ENCODE peak calls at places on chromosome 19, in nine cellular contexts. One of them, this sample, is unnamed.

GRCh38 chr19:37902668-37903067 is 3.7 kb downstream of the WDR87 start:
- DNase-seq in neuronal stem cell: peak; percentile 78
- DNase-seq in PC-3: peak; percentile 88
- DNase-seq in PC-9: peak; percentile 61
- DNase-seq in trophoblast cell: peak; percentile 84
- DNase-seq in mammary epithelial cell: peak; percentile 66
- DNase-seq in H1: peak; percentile 73
- DNase-seq in GM23338: peak; percentile 97
- DNase-seq in GM23248: peak; percentile 87
- DNase-seq in this sample: peak; percentile 54

GRCh38 chr19:18219911-18220631 is 6.2 kb downstream of the PDE4C start:
- DNase-seq in neuronal stem cell: no peak
- DNase-seq in PC-3: no peak
- DNase-seq in PC-9: no peak
- DNase-seq in trophoblast cell: no peak
- DNase-seq in mammary epithelial cell: no peak
- DNase-seq in H1: no peak
- DNase-seq in GM23338: no peak
- DNase-seq in GM23248: no peak
- DNase-seq in this sample: no peak

GRCh38 chr19:51460164-51460992 is 2.1 kb upstream of the SIGLEC8 start:
- DNase-seq in neuronal stem cell: no peak
- DNase-seq in PC-3: peak; percentile 20
- DNase-seq in PC-9: no peak
- DNase-seq in trophoblast cell: no peak
- DNase-seq in mammary epithelial cell: no peak
- DNase-seq in H1: no peak
- DNase-seq in GM23338: peak; percentile 77
- DNase-seq in GM23248: peak; percentile 29
- DNase-seq in this sample: no peak

GRCh38 chr19:11881151-11881800 is 6.3 kb upstream of the ZNF69 start:
- DNase-seq in neuronal stem cell: peak; percentile 62
- DNase-seq in PC-3: peak; percentile 56
- DNase-seq in PC-9: no peak
- DNase-seq in trophoblast cell: peak; percentile 60
- DNase-seq in mammary epithelial cell: peak; percentile 48
- DNase-seq in H1: peak; percentile 47
- DNase-seq in GM23338: peak; percentile 89
- DNase-seq in GM23248: peak; percentile 70
- DNase-seq in this sample: peak; percentile 62

GRCh38 chr19:12543855-12544254 is 7.4 kb downstream of the ZNF564 start:
- DNase-seq in neuronal stem cell: no peak
- DNase-seq in PC-3: no peak
- DNase-seq in PC-9: no peak
- DNase-seq in trophoblast cell: peak; percentile 41
- DNase-seq in mammary epithelial cell: peak; percentile 47
- DNase-seq in H1: no peak
- DNase-seq in GM23338: no peak
- DNase-seq in GM23248: peak; percentile 57
- DNase-seq in this sample: no peak

GRCh38 chr19:14544977-14545715 is 15.8 kb downstream of the TECR start:
- DNase-seq in neuronal stem cell: no peak
- DNase-seq in PC-3: no peak
- DNase-seq in PC-9: no peak
- DNase-seq in trophoblast cell: no peak
- DNase-seq in mammary epithelial cell: no peak
- DNase-seq in H1: no peak
- DNase-seq in GM23338: no peak
- DNase-seq in GM23248: no peak
- DNase-seq in this sample: no peak

GRCh38 chr19:18292810-18293641 is 11.6 kb upstream of the JUND start:
- DNase-seq in neuronal stem cell: peak; percentile 82
- DNase-seq in PC-3: peak; percentile 8
- DNase-seq in PC-9: peak; percentile 67
- DNase-seq in trophoblast cell: peak; percentile 99
- DNase-seq in mammary epithelial cell: no peak
- DNase-seq in H1: peak; percentile 79
- DNase-seq in GM23338: peak; percentile 97
- DNase-seq in GM23248: peak; percentile 69
- DNase-seq in this sample: peak; percentile 77

GRCh38 chr19:34888091-34888490 is 38.6 kb upstream of the ZNF30 start:
- DNase-seq in neuronal stem cell: no peak
- DNase-seq in PC-3: no peak
- DNase-seq in PC-9: no peak
- DNase-seq in trophoblast cell: no peak
- DNase-seq in mammary epithelial cell: no peak
- DNase-seq in H1: no peak
- DNase-seq in GM23338: peak; percentile 26
- DNase-seq in GM23248: no peak
- DNase-seq in this sample: no peak

GRCh38 chr19:17550076-17550667 is 5.3 kb upstream of the COLGALT1 start:
- DNase-seq in neuronal stem cell: no peak
- DNase-seq in PC-3: no peak
- DNase-seq in PC-9: no peak
- DNase-seq in trophoblast cell: no peak
- DNase-seq in mammary epithelial cell: no peak
- DNase-seq in H1: no peak
- DNase-seq in GM23338: no peak
- DNase-seq in GM23248: no peak
- DNase-seq in this sample: no peak

GRCh38 chr19:30662211-30662861 is 290.2 kb downstream of the ZNF536 start:
- DNase-seq in neuronal stem cell: no peak
- DNase-seq in PC-3: no peak
- DNase-seq in PC-9: no peak
- DNase-seq in trophoblast cell: no peak
- DNase-seq in mammary epithelial cell: peak; percentile 41
- DNase-seq in H1: no peak
- DNase-seq in GM23338: no peak
- DNase-seq in GM23248: peak; percentile 62
- DNase-seq in this sample: peak; percentile 57

GRCh38 chr19:48391100-48392005 is at the start of gene KDELR1:
- DNase-seq in neuronal stem cell: peak; percentile 74
- DNase-seq in PC-3: peak; percentile 64
- DNase-seq in PC-9: no peak
- DNase-seq in trophoblast cell: peak; percentile 66
- DNase-seq in mammary epithelial cell: peak; percentile 58
- DNase-seq in H1: no peak
- DNase-seq in GM23338: peak; percentile 76
- DNase-seq in GM23248: peak; percentile 88
- DNase-seq in this sample: peak; percentile 73

GRCh38 chr19:29708553-29709439 is 6.3 kb downstream of the C19orf12 start:
- DNase-seq in neuronal stem cell: no peak
- DNase-seq in PC-3: no peak
- DNase-seq in PC-9: no peak
- DNase-seq in trophoblast cell: no peak
- DNase-seq in mammary epithelial cell: no peak
- DNase-seq in H1: no peak
- DNase-seq in GM23338: no peak
- DNase-seq in GM23248: no peak
- DNase-seq in this sample: no peak

GRCh38 chr19:7460562-7460966 is 28.3 kb downstream of the PEX11G start:
- DNase-seq in neuronal stem cell: no peak
- DNase-seq in PC-3: no peak
- DNase-seq in PC-9: peak; percentile 99
- DNase-seq in trophoblast cell: peak; percentile 51
- DNase-seq in mammary epithelial cell: no peak
- DNase-seq in H1: no peak
- DNase-seq in GM23338: no peak
- DNase-seq in GM23248: no peak
- DNase-seq in this sample: peak; percentile 94

GRCh38 chr19:5628919-5629481 is 6.1 kb downstream of the SAFB start:
- DNase-seq in neuronal stem cell: no peak
- DNase-seq in PC-3: no peak
- DNase-seq in PC-9: no peak
- DNase-seq in trophoblast cell: no peak
- DNase-seq in mammary epithelial cell: no peak
- DNase-seq in H1: no peak
- DNase-seq in GM23338: no peak
- DNase-seq in GM23248: no peak
- DNase-seq in this sample: no peak

GRCh38 chr19:40362160-40362559 is 13.7 kb downstream of the PLD3 start:
- DNase-seq in neuronal stem cell: no peak
- DNase-seq in PC-3: no peak
- DNase-seq in PC-9: no peak
- DNase-seq in trophoblast cell: no peak
- DNase-seq in mammary epithelial cell: no peak
- DNase-seq in H1: no peak
- DNase-seq in GM23338: no peak
- DNase-seq in GM23248: no peak
- DNase-seq in this sample: no peak

GRCh38 chr19:32691952-32692726 is 518 bp downstream of the NUDT19 start:
- DNase-seq in neuronal stem cell: peak; percentile 36
- DNase-seq in PC-3: peak; percentile 49
- DNase-seq in PC-9: peak; percentile 48
- DNase-seq in trophoblast cell: peak; percentile 29
- DNase-seq in mammary epithelial cell: peak; percentile 73
- DNase-seq in H1: no peak
- DNase-seq in GM23338: peak; percentile 65
- DNase-seq in GM23248: peak; percentile 86
- DNase-seq in this sample: peak; percentile 72

GRCh38 chr19:35013820-35014754 is 14.0 kb downstream of the GRAMD1A start:
- DNase-seq in neuronal stem cell: no peak
- DNase-seq in PC-3: no peak
- DNase-seq in PC-9: no peak
- DNase-seq in trophoblast cell: no peak
- DNase-seq in mammary epithelial cell: no peak
- DNase-seq in H1: no peak
- DNase-seq in GM23338: no peak
- DNase-seq in GM23248: no peak
- DNase-seq in this sample: no peak

GRCh38 chr19:6423499-6424189 is 967 bp downstream of the KHSRP start:
- DNase-seq in neuronal stem cell: no peak
- DNase-seq in PC-3: peak; percentile 50
- DNase-seq in PC-9: no peak
- DNase-seq in trophoblast cell: peak; percentile 56
- DNase-seq in mammary epithelial cell: peak; percentile 43
- DNase-seq in H1: no peak
- DNase-seq in GM23338: peak; percentile 74
- DNase-seq in GM23248: peak; percentile 81
- DNase-seq in this sample: peak; percentile 37

DNA sequence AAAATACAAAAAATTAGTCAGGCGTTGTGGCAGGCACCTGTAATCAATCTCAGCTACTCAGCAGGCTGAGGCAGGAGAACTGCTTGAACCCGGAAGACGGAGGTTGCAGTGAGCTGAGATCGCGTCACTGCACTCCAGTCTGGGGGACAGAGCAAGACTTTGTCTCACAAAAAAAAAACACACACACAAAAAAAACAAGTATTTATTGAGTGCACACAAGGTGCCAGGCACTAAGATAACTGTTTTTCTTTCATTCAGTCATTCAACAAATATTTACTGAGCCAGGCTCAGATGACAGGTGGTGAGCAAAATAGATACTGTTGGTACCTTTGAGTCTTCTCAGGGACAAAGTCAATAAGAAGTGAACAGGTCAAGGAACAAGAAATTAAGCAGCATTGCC is 6.3 kb downstream of the CIB3 start:
- DNase-seq in neuronal stem cell: no peak
- DNase-seq in PC-3: peak; percentile 59
- DNase-seq in PC-9: peak; percentile 34
- DNase-seq in trophoblast cell: no peak
- DNase-seq in mammary epithelial cell: no peak
- DNase-seq in H1: no peak
- DNase-seq in GM23338: no peak
- DNase-seq in GM23248: no peak
- DNase-seq in this sample: no peak
- H3K4me1 ChIP-seq in neuronal stem cell: no peaks in the 10 kb centered on the region
- H3K4me1 ChIP-seq in PC-3: peaks cover 19% of the 10 kb centered on the region
- H3K4me1 ChIP-seq in PC-9: peaks cover 39% of the 10 kb centered on the region
- H3K4me1 ChIP-seq in trophoblast cell: no peaks in the 10 kb centered on the region
- H3K4me1 ChIP-seq in mammary epithelial cell: no peaks in the 10 kb centered on the region
- H3K4me1 ChIP-seq in H1: no peaks in the 10 kb centered on the region
- H3K4me1 ChIP-seq in GM23338: no peaks in the 10 kb centered on the region
- H3K4me1 ChIP-seq in GM23248: no peaks in the 10 kb centered on the region
- H3K4me1 ChIP-seq in this sample: no peaks in the 10 kb centered on the region

GRCh38 chr19:10139952-10140351 is 20.3 kb upstream of the EIF3G start:
- DNase-seq in neuronal stem cell: no peak
- DNase-seq in PC-3: no peak
- DNase-seq in PC-9: no peak
- DNase-seq in trophoblast cell: no peak
- DNase-seq in mammary epithelial cell: no peak
- DNase-seq in H1: no peak
- DNase-seq in GM23338: no peak
- DNase-seq in GM23248: no peak
- DNase-seq in this sample: no peak
- H3K36me3 ChIP-seq in neuronal stem cell: peaks cover 99% of the 10 kb centered on the region
- H3K36me3 ChIP-seq in PC-3: peaks cover 84% of the 10 kb centered on the region
- H3K36me3 ChIP-seq in PC-9: peaks cover 44% of the 10 kb centered on the region
- H3K36me3 ChIP-seq in trophoblast cell: peaks cover 89% of the 10 kb centered on the region
- H3K36me3 ChIP-seq in mammary epithelial cell: peaks cover 41% of the 10 kb centered on the region
- H3K36me3 ChIP-seq in H1: peaks cover 98% of the 10 kb centered on the region
- H3K36me3 ChIP-seq in GM23338: peaks cover 54% of the 10 kb centered on the region
- H3K36me3 ChIP-seq in GM23248: peaks cover 22% of the 10 kb centered on the region
- H3K36me3 ChIP-seq in this sample: peaks cover 58% of the 10 kb centered on the region

DNA sequence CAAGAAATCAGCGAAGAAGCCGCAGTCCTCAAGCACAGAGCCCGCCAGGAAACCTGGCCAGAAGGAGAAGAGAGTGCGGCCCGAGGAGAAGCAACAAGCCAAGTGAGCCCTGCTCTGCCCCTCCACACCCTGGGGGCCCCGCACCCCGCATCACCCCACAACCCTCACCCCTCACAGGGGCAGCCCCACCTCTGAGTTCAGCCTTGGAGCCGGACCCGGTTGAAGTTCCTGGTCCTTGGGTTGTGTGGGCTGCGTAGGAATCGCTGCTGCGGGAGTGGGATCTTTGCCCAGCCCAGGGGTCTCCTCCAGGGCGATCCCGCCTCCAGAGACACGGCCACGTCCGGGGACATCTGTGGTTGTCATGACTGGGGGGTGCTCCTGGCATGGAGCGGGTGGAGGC is 22.0 kb downstream of the PLIN4 start:
- DNase-seq in neuronal stem cell: no peak
- DNase-seq in PC-3: no peak
- DNase-seq in PC-9: no peak
- DNase-seq in trophoblast cell: no peak
- DNase-seq in mammary epithelial cell: no peak
- DNase-seq in H1: no peak
- DNase-seq in GM23338: no peak
- DNase-seq in GM23248: no peak
- DNase-seq in this sample: no peak
- H3K4me2 ChIP-seq in neuronal stem cell: no peak overlapping the region
- H3K4me2 ChIP-seq in PC-3: no peak overlapping the region
- H3K4me2 ChIP-seq in PC-9: no peak overlapping the region
- H3K4me2 ChIP-seq in trophoblast cell: no peak overlapping the region
- H3K4me2 ChIP-seq in mammary epithelial cell: no peak overlapping the region
- H3K4me2 ChIP-seq in H1: no peak overlapping the region
- H3K4me2 ChIP-seq in GM23338: no peak overlapping the region
- H3K4me2 ChIP-seq in GM23248: no peak overlapping the region
- H3K4me2 ChIP-seq in this sample: no peak overlapping the region

DNA sequence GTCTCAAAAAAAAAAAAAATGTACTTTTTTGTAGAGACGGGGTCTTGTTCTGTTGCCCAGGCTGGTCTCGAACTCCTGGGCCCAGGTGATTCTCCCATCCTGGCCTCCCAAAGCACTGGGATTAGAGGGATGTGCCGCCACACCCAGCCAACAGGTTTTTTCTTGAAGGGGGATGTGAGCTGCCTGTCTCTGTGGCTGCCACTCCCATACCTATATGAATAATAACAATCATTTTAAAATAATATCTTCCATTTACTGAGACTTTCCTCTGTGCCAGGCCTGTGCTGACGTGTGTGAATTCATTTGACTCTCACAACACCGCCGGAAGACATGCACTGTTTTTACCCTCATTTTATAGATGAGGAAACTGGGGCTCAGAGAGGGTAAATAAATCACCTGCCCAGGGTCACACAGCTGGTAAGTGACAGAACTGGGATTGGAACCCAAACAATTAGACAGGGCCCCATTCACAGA is 7.2 kb upstream of the BCL3 start:
- DNase-seq in neuronal stem cell: no peak
- DNase-seq in PC-3: peak; percentile 80
- DNase-seq in PC-9: peak; percentile 87
- DNase-seq in trophoblast cell: no peak
- DNase-seq in mammary epithelial cell: peak; percentile 95
- DNase-seq in H1: no peak
- DNase-seq in GM23338: no peak
- DNase-seq in GM23248: peak; percentile 53
- DNase-seq in this sample: peak; percentile 57
- H3K4me1 ChIP-seq in neuronal stem cell: peaks cover 4% of the 10 kb centered on the region
- H3K4me1 ChIP-seq in PC-3: peaks cover 40% of the 10 kb centered on the region
- H3K4me1 ChIP-seq in PC-9: peaks cover 74% of the 10 kb centered on the region
- H3K4me1 ChIP-seq in trophoblast cell: peaks cover 7% of the 10 kb centered on the region
- H3K4me1 ChIP-seq in mammary epithelial cell: peaks cover 37% of the 10 kb centered on the region
- H3K4me1 ChIP-seq in H1: no peaks in the 10 kb centered on the region
- H3K4me1 ChIP-seq in GM23338: no peaks in the 10 kb centered on the region
- H3K4me1 ChIP-seq in GM23248: peaks cover 64% of the 10 kb centered on the region
- H3K4me1 ChIP-seq in this sample: peaks cover 18% of the 10 kb centered on the region

This sample was measured in fibroblast of lung.